ENCODE peak calls at places on chromosomes 13 and 19, in five cellular contexts. B, J, G, L and N are unnamed samples.

GRCh38 chr19:3440082-3440481 is 40.2 kb downstream of the SMIM24 start:
- DNase-seq in B (peak; percentile 29), J (peak; percentile 47), G (no peak), L (no peak), N (peak; percentile 25)

GRCh38 chr19:17076539-17076919 is 952 bp downstream of the MYO9B start:
- DNase-seq in B (no peak), J (no peak), G (no peak), L (no peak), N (peak; percentile 10)

GRCh38 chr19:18999896-19000620 is 33.3 kb downstream of the SUGP2 start:
- DNase-seq in B (no peak), J (no peak), G (no peak), L (no peak), N (no peak)

GRCh38 chr13:87614276-87614675 is 56.9 kb upstream of the SLITRK5 start:
- DNase-seq in B (no peak), J (no peak), G (no peak), L (no peak), N (no peak)

GRCh38 chr19:18860302-18860700 is 28.5 kb downstream of the UPF1 start:
- DNase-seq in B (no peak), J (no peak), G (no peak), L (no peak), N (no peak)

GRCh38 chr13:111877906-111878305 is 189.0 kb upstream of the SOX1 start:
- DNase-seq in B (no peak), J (no peak), G (no peak), L (no peak), N (no peak)

GRCh38 chr19:7415163-7415856 is 66.6 kb downstream of the ARHGEF18 start:
- DNase-seq in B (no peak), J (no peak), G (no peak), L (no peak), N (no peak)

GRCh38 chr19:31146546-31147183 is 202.6 kb downstream of the TSHZ3 start:
- DNase-seq in B (no peak), J (no peak), G (no peak), L (no peak), N (no peak)

GRCh38 chr19:17086129-17086528 is 10.6 kb downstream of the MYO9B start:
- DNase-seq in B (no peak), J (no peak), G (peak; percentile 80), L (no peak), N (no peak)

GRCh38 chr19:44587863-44588752 is 25.3 kb upstream of the IGSF23 start:
- DNase-seq in B (no peak), J (no peak), G (no peak), L (no peak), N (no peak)